ENCODE peak calls at places on chromosomes 4 and X, in six cellular contexts. T, D, U, R, X and L are unnamed samples.
A peak's percentile ranks its signal among the peaks of the same experiment; 100 is the strongest.

GRCh38 chr4:84750260-84750955 is 167.5 kb downstream of the CDS1 start:
- DNase-seq in T (no peak), D (no peak), U (peak; percentile 52), R (peak; percentile 7), X (no peak), L (peak; percentile 73)

GRCh38 chr4:28966982-28967381 is 1753.2 kb upstream of the PCDH7 start:
- DNase-seq in T (no peak), D (no peak), U (no peak), R (peak; percentile 39), X (no peak), L (no peak)

GRCh38 chr4:26995316-26995715 is 134.7 kb downstream of the STIM2 start:
- DNase-seq in T (no peak), D (no peak), U (no peak), R (no peak), X (no peak), L (no peak)

GRCh38 chr4:1368421-1369090 is 21.5 kb downstream of the UVSSA start:
- DNase-seq in T (no peak), D (no peak), U (no peak), R (no peak), X (no peak), L (no peak)

GRCh38 chrX:155767101-155767878 is 113.9 kb upstream of the VAMP7 start:
- DNase-seq in T (peak; percentile 73), D (peak; percentile 41), U (no peak), R (peak; percentile 63), X (no peak), L (peak; percentile 81)

GRCh38 chr4:120870279-120870673 is 52.2 kb downstream of the PRDM5 start:
- DNase-seq in T (no peak), D (no peak), U (peak; percentile 12), R (no peak), X (no peak), L (no peak)

GRCh38 chr4:71415491-71415890 is 76.7 kb downstream of the SLC4A4 start:
- DNase-seq in T (no peak), D (no peak), U (no peak), R (peak; percentile 7), X (no peak), L (no peak)

GRCh38 chr4:113116414-113117345 is 67.2 kb downstream of the ANK2 start:
- DNase-seq in T (no peak), D (peak; percentile 18), U (no peak), R (no peak), X (no peak), L (no peak)

GRCh38 chrX:94560930-94561329 is 886.9 kb downstream of the FAM133A start:
- DNase-seq in T (no peak), D (no peak), U (no peak), R (no peak), X (no peak), L (no peak)

GRCh38 chrX:123223409-123223808 is 39.3 kb downstream of the GRIA3 start:
- DNase-seq in T (no peak), D (no peak), U (peak; percentile 1), R (no peak), X (no peak), L (no peak)

GRCh38 chrX:20968996-20969395 is 405.2 kb upstream of the CNKSR2 start:
- DNase-seq in T (no peak), D (no peak), U (no peak), R (no peak), X (no peak), L (peak; percentile 34)

GRCh38 chrX:52509916-52510315 is 6.9 kb downstream of the XAGE1B start:
- DNase-seq in T (no peak), D (no peak), U (no peak), R (no peak), X (no peak), L (no peak)

GRCh38 chr4:2407991-2408342 is 10.5 kb downstream of the ZFYVE28 start:
- DNase-seq in T (no peak), D (no peak), U (no peak), R (no peak), X (no peak), L (no peak)

GRCh38 chr4:61666248-61666647 is 466.1 kb downstream of the ADGRL3 start:
- DNase-seq in T (no peak), D (no peak), U (no peak), R (no peak), X (no peak), L (no peak)

GRCh38 chr4:173590697-173591096 is 60.7 kb upstream of the HAND2 start:
- DNase-seq in T (no peak), D (no peak), U (no peak), R (no peak), X (no peak), L (no peak)

GRCh38 chrX:103608305-103608963 is 671 bp downstream of the TCEAL3 start:
- DNase-seq in T (peak; percentile 54), D (peak; percentile 27), U (peak; percentile 1), R (no peak), X (no peak), L (no peak)

GRCh38 chr4:17502764-17503163 is 9.1 kb downstream of the QDPR start:
- DNase-seq in T (no peak), D (no peak), U (no peak), R (no peak), X (no peak), L (peak; percentile 5)

GRCh38 chr4:119139822-119140252 is 4.2 kb downstream of the MYOZ2 start:
- DNase-seq in T (no peak), D (no peak), U (peak; percentile 22), R (no peak), X (no peak), L (no peak)

GRCh38 chrX:63713510-63713909 is 71.5 kb downstream of the ARHGEF9 start:
- DNase-seq in T (no peak), D (no peak), U (no peak), R (no peak), X (no peak), L (peak; percentile 3)

DNA sequence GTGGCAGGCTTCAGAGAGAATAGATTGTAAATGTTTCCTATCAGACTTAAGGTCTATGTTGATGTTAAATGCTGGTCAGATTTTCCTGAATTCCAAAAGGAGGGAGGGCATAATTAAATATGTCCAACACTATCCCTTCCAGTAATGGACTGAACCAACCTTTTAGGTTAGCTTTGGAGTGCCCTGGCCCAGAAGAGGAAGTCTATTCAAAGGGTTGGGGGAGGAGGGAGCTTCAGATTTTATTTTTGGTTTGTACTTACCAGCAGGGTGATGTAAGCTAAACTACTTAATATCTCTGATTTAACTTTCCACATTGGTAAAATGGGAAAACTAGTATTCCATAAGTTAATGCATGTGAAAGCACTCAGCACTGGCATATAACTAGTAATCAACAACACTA is 91.1 kb downstream of the RBM46 start:
- DNase-seq in T (no peak), D (no peak), U (no peak), R (no peak), X (no peak), L (no peak)
- H3K4me3 ChIP-seq in T (no peak overlapping the region), D (no peak overlapping the region), U (no peak overlapping the region), R (no peak overlapping the region), X (no peak overlapping the region), L (no peak overlapping the region)

DNA sequence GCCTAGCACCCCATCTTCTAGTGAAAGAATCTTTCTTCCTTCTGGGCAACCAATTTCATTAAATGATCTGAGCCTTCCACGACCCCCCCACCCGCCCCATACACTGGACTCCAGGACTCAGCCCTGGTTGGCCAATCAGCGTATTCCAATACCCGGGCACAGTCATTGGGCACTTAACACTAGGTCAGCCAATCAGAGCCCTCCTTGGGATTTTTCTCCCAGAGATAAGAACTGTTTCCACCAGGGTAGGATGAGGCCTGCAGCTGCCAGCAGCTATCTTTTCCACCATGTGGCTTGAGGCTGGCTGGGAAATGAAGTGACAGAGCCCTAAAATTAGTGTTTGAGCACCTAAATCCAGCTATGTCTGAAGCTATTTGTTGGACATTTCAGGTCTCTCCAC is 418.8 kb downstream of the BCOR start:
- DNase-seq in T (no peak), D (no peak), U (no peak), R (no peak), X (no peak), L (no peak)
- TF ChIP-seq CTCF in T (no peak), D (no peak), U (no peak), R (no peak), X (no peak), L (no peak)

DNA sequence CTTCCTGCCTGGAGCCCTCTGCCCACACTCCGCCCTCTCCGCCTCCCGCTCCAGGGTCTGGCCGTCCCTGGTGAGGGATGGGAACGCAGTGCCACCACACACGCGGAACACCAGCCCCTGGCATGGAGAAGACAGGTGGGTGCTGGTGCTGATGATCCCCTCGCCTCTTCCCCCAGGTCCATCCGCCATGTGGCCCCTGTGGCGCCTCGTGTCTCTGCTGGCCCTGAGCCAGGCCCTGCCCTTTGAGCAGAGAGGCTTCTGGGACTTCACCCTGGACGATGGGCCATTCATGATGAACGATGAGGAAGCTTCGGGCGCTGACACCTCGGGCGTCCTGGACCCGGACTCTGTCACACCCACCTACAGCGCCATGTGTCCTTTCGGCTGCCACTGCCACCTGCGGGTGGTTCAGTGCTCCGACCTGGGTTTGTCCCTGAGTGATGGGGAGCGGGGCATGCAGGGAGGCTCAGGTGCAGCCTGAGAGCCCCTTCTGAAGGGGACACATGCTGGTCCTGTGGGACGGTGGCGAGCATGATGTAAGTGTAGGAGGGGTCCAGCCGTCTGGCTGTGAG is 9.8 kb downstream of the BGN start:
- DNase-seq in T (no peak), D (no peak), U (no peak), R (no peak), X (no peak), L (no peak)
- H3K4me3 ChIP-seq in T (no peak overlapping the region), D (no peak overlapping the region), U (no peak overlapping the region), R (no peak overlapping the region), X (no peak overlapping the region), L (no peak overlapping the region)

GRCh38 chrX:120336899-120337298 is 25.0 kb upstream of the ATP1B4 start:
- DNase-seq in T (no peak), D (no peak), U (no peak), R (no peak), X (no peak), L (no peak)
- TF ChIP-seq CTCF in T (no peak), D (no peak), U (no peak), R (no peak), X (no peak), L (no peak)

DNA sequence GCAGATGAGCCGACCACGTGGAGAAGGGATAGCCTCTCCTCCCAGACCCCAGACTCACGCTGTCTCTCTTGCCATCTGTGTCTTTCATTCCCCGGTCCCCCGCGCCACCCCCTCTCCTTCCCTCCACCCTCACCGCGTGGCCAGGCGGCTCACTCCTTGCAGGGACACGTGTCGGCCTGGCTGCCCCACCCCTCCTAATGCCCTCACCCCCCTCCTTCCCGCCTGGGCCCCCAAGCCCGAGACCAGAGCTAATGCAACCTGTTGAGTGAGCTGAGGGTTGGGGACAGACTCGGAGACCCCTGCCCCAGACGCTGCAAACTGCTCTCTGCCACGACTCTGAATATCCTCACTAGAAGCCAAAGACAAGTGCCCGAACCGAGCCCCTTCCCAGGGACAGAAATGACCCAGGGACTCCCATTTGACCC is 1.8 kb downstream of the SLC38A5 start:
- DNase-seq in T (no peak), D (no peak), U (peak; percentile 69), R (no peak), X (no peak), L (no peak)
- H3K4me3 ChIP-seq in T (no peak overlapping the region), D (peak overlapping the region; percentile 13), U (peak overlapping the region; percentile 85), R (peak overlapping the region; percentile 43), X (peak overlapping the region; percentile 13), L (peak overlapping the region; percentile 8)